ENCODE peak calls at places on chromosome 18, in six cellular contexts. J, I, H, L, P and O are unnamed samples.

GRCh38 chr18:44743626-44744025 is 62.9 kb downstream of the SETBP1 start:
- DNase-seq in J (no peak), I (no peak), H (no peak), L (no peak), P (no peak), O (no peak)

GRCh38 chr18:79871481-79872091 is 73.8 kb downstream of the KCNG2 start:
- DNase-seq in J (no peak), I (no peak), H (no peak), L (peak; percentile 30), P (no peak), O (no peak)

GRCh38 chr18:24118750-24119577 is 19.9 kb upstream of the CABYR start:
- DNase-seq in J (peak; percentile 56), I (peak; percentile 72), H (peak; percentile 41), L (peak; percentile 93), P (peak; percentile 81), O (peak; percentile 86)

GRCh38 chr18:48462510-48462909 is 53.3 kb upstream of the ZBTB7C start:
- DNase-seq in J (no peak), I (no peak), H (no peak), L (no peak), P (no peak), O (no peak)

GRCh38 chr18:24071779-24072178 is 57.2 kb downstream of the TTC39C start:
- DNase-seq in J (no peak), I (no peak), H (no peak), L (no peak), P (no peak), O (no peak)

GRCh38 chr18:46842583-46842982 is 74.7 kb downstream of the PIAS2 start:
- DNase-seq in J (no peak), I (no peak), H (no peak), L (no peak), P (no peak), O (no peak)

GRCh38 chr18:50268022-50268747 is 1.9 kb upstream of the CFAP53 start:
- DNase-seq in J (peak; percentile 62), I (peak; percentile 92), H (peak; percentile 86), L (peak; percentile 86), P (no peak), O (peak; percentile 78)

GRCh38 chr18:46001892-46002291 is 34.8 kb upstream of the EPG5 start:
- DNase-seq in J (no peak), I (no peak), H (no peak), L (no peak), P (no peak), O (no peak)

GRCh38 chr18:76428396-76429261 is 66.4 kb downstream of the ZNF516 start:
- DNase-seq in J (no peak), I (no peak), H (no peak), L (peak; percentile 50), P (no peak), O (no peak)

DNA sequence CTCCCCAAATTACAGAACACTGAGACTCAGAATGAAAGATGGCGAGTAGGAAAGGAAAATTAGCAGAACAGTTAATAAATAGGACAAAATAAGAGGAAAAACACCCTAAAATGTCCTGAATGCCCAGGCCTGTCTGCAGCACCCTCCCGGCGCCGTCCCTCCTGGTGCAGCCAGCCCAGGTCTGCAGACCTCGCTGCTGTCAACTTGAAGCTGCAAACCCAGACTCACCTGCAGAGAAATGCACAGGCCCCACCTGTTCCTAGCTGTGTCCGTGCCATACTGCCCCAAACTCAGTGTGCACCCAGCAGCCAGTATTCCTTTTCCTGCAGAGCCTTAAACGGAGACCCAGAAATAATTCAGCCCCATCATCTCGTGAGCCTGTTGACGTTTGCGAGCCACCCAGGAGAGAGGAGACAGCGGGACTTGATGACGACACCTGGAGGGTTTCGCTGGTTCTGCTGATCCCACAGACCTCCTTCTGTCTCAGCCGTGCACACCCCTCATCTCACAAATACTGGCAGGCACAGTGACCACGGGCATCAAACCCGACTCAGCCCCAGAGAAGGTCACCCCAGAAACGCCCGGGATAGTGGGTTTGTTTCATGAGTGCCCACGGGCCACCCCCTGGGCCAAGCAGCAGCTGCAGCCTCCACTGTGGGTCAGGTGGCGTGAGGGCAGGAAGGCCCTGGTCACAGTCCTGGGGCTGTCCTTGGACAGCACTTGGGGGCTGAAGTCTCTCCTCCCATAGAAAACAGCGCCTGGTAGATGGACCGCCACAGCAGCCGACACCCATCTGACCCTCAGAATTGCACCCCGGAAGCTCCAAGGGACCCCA is 239.6 kb upstream of the SALL3 start:
- DNase-seq in J (no peak), I (no peak), H (no peak), L (peak; percentile 28), P (no peak), O (peak; percentile 16)
- H3K9me3 ChIP-seq in J (no peaks in the 10 kb centered on the region), I (no peaks in the 10 kb centered on the region), H (no peaks in the 10 kb centered on the region), L (no peaks in the 10 kb centered on the region), P (no peaks in the 10 kb centered on the region), O (no peaks in the 10 kb centered on the region)

DNA sequence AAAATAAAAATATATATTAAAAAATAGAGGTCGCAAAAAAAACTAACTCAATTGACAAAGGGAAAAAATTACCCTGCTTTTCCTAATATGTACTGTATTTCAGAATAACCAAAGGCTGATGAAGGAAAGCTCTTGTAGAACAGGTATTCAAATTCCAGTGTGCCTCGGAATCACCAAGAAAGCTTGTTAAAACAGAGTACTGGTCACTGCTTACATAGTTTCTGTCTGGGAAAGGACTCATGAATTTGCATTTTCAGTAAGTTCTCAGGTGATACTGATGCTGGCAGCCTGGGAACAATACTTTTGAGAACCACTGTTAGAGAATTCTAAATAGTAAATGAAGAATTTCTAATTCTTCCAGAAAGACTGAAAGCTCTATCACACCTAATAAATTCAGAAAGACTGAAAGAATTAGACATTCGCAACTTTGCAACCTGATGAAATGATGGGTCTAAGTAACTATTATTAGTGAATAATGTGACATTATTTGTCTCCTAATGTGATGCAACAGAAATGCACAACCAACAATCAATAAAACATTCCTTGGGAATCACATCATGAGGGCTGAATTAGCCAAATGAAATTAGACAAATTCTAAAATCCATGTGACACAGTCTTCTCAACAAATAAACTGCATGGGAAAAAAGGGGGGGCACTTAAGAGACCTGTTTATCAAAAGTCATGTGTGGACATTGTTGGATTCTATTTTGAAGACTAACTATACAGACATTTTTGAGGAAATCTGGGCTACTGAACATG is 21.9 kb downstream of the RPRD1A start:
- DNase-seq in J (no peak), I (no peak), H (no peak), L (no peak), P (no peak), O (no peak)
- H3K9me3 ChIP-seq in J (peaks cover 5% of the 10 kb centered on the region), I (no peaks in the 10 kb centered on the region), H (no peaks in the 10 kb centered on the region), L (no peaks in the 10 kb centered on the region), P (no peaks in the 10 kb centered on the region), O (no peaks in the 10 kb centered on the region)

GRCh38 chr18:71707985-71708500 is 836.1 kb downstream of the CBLN2 start:
- DNase-seq in J (no peak), I (no peak), H (no peak), L (no peak), P (no peak), O (no peak)
- H3K9me3 ChIP-seq in J (no peaks in the 10 kb centered on the region), I (no peaks in the 10 kb centered on the region), H (no peaks in the 10 kb centered on the region), L (no peaks in the 10 kb centered on the region), P (no peaks in the 10 kb centered on the region), O (no peaks in the 10 kb centered on the region)

GRCh38 chr18:66949419-66949818 is 345.5 kb upstream of the CDH19 start:
- DNase-seq in J (no peak), I (no peak), H (no peak), L (no peak), P (no peak), O (no peak)
- H3K9me3 ChIP-seq in J (no peaks in the 10 kb centered on the region), I (no peaks in the 10 kb centered on the region), H (no peaks in the 10 kb centered on the region), L (no peaks in the 10 kb centered on the region), P (no peaks in the 10 kb centered on the region), O (no peaks in the 10 kb centered on the region)

DNA sequence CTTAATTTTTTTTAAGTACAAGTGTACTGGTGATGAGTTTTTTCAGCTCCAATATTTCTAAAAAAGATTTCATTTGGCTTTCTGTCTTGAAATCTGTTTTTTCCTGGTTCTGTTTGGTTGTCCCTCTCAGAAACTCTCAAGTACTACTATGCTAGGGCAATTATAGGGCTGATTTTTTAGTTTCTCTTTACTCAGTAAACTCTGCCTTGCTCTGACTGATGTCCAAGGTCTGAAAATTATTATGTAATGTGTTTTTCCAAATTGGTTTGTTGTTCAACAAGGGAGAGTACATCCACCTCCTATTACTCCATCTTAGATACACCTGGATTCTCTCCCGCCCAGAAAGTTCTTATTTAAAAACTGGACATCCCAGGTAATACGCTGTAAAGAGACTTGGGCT is 877.7 kb downstream of the CBLN2 start:
- DNase-seq in J (no peak), I (no peak), H (no peak), L (no peak), P (no peak), O (no peak)
- H3K9me3 ChIP-seq in J (no peaks in the 10 kb centered on the region), I (no peaks in the 10 kb centered on the region), H (no peaks in the 10 kb centered on the region), L (no peaks in the 10 kb centered on the region), P (no peaks in the 10 kb centered on the region), O (no peaks in the 10 kb centered on the region)

GRCh38 chr18:12554796-12555388 is 103.0 kb downstream of the SPIRE1 start:
- DNase-seq in J (no peak), I (no peak), H (no peak), L (no peak), P (no peak), O (no peak)
- H3K9me3 ChIP-seq in J (no peaks in the 10 kb centered on the region), I (peaks cover 11% of the 10 kb centered on the region), H (no peaks in the 10 kb centered on the region), L (no peaks in the 10 kb centered on the region), P (peaks cover 4% of the 10 kb centered on the region), O (peaks cover 11% of the 10 kb centered on the region)